ENCODE peak calls at places on chromosomes 1 and 21, in nine cellular contexts. P is A549, V is transverse colon, S is H1, O is SK-N-SH, U is stomach, F is tibial nerve, I is suprapubic skin, G is K562. Y is an unnamed sample.

GRCh38 chr21:32770514-32771133 is 931 bp downstream of the PAXBP1 start:
- DNase-seq in P (peak), V (no peak), S (no peak), O (no peak), U (no peak), F (no peak), I (no peak), G (no peak), Y (no peak)

GRCh38 chr1:88612299-88612698 is 71.8 kb upstream of the PKN2 start:
- DNase-seq in P (no peak), V (peak), S (no peak), O (no peak), U (no peak), F (no peak), I (no peak), G (no peak), Y (no peak)

GRCh38 chr21:36004441-36004840 is 55.9 kb downstream of the SETD4 start:
- DNase-seq in P (no peak), V (no peak), S (no peak), O (peak), U (no peak), F (no peak), I (no peak), G (peak), Y (no peak)

GRCh38 chr1:177209357-177209756 is 38.6 kb downstream of the BRINP2 start:
- DNase-seq in P (peak), V (peak), S (no peak), O (no peak), U (peak), F (peak), I (peak), G (no peak), Y (peak)

GRCh38 chr1:179728266-179728665 is 14.8 kb upstream of the FAM163A start:
- DNase-seq in P (no peak), V (no peak), S (no peak), O (peak), U (no peak), F (no peak), I (no peak), G (no peak), Y (no peak)

GRCh38 chr1:178273707-178274410 is 180.0 kb downstream of the RASAL2 start:
- DNase-seq in P (no peak), V (no peak), S (no peak), O (no peak), U (no peak), F (no peak), I (no peak), G (no peak), Y (no peak)

GRCh38 chr1:51898090-51898734 is 19.7 kb upstream of the NRDC start:
- DNase-seq in P (peak), V (no peak), S (no peak), O (no peak), U (no peak), F (no peak), I (no peak), G (no peak), Y (no peak)

GRCh38 chr1:11784256-11784992 is 21.3 kb downstream of the MTHFR start:
- DNase-seq in P (no peak), V (no peak), S (no peak), O (no peak), U (no peak), F (no peak), I (no peak), G (no peak), Y (peak)

GRCh38 chr1:156448134-156448967 is 52.2 kb downstream of the MEF2D start:
- DNase-seq in P (no peak), V (no peak), S (no peak), O (no peak), U (no peak), F (no peak), I (no peak), G (no peak), Y (no peak)

GRCh38 chr1:192227330-192227729 is 69.1 kb downstream of the RGS18 start:
- DNase-seq in P (no peak), V (no peak), S (no peak), O (no peak), U (no peak), F (no peak), I (no peak), G (no peak), Y (no peak)

GRCh38 chr1:33949570-33949969 is 85.7 kb downstream of the HMGB4 start:
- DNase-seq in P (no peak), V (no peak), S (no peak), O (no peak), U (no peak), F (no peak), I (no peak), G (no peak), Y (no peak)

GRCh38 chr1:45037456-45037855 is 25.4 kb downstream of the UROD start:
- DNase-seq in P (peak), V (no peak), S (no peak), O (peak), U (no peak), F (no peak), I (no peak), G (peak), Y (no peak)

GRCh38 chr1:221031890-221032222 is 152.6 kb downstream of the HLX start:
- DNase-seq in P (no peak), V (no peak), S (no peak), O (no peak), U (no peak), F (no peak), I (no peak), G (no peak), Y (no peak)

GRCh38 chr1:8889925-8890785 is 11.7 kb upstream of the ENO1 start:
- DNase-seq in P (peak), V (peak), S (no peak), O (peak), U (peak), F (peak), I (peak), G (no peak), Y (peak)

GRCh38 chr1:10624256-10625050 is 149.7 kb downstream of the PEX14 start:
- DNase-seq in P (no peak), V (no peak), S (no peak), O (no peak), U (peak), F (no peak), I (peak), G (no peak), Y (no peak)

GRCh38 chr1:164137273-164137947 is 421.6 kb upstream of the PBX1 start:
- DNase-seq in P (no peak), V (no peak), S (no peak), O (no peak), U (no peak), F (no peak), I (no peak), G (no peak), Y (no peak)

GRCh38 chr1:212749924-212750535 is 41.5 kb downstream of the NSL1 start:
- DNase-seq in P (peak), V (no peak), S (no peak), O (peak), U (no peak), F (no peak), I (no peak), G (peak), Y (no peak)

GRCh38 chr1:176904057-176904815 is 260.3 kb downstream of the ASTN1 start:
- DNase-seq in P (no peak), V (no peak), S (no peak), O (no peak), U (no peak), F (no peak), I (no peak), G (no peak), Y (no peak)

GRCh38 chr21:29719561-29719960 is 220.2 kb downstream of the GRIK1 start:
- DNase-seq in P (no peak), V (no peak), S (no peak), O (peak), U (no peak), F (no peak), I (no peak), G (no peak), Y (no peak)

DNA sequence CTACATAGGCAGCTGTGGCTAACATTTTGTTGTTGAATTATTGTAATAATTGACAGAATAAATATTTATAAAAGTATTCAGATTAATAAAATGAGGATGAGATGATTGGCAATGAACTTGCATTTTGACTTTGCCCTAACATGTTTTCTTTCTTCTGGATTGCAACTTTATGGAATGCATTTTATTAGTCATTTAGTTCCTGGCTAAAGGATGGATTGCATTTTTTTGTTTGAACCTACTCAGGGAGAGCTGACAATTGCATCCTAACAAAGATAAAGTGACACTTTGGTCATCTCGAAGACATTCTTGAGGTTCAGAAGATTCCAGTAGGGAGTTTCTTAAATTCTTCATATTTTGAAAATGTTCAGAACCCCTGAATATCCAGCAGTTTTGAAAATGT is 37.5 kb downstream of the PGM1 start:
- DNase-seq in P (no peak), V (no peak), S (no peak), O (no peak), U (no peak), F (no peak), I (no peak), G (no peak), Y (no peak)
- TF ChIP-seq EP300 in P (no peak), V (no peak), S (no peak), O (no peak), U (no peak), F (no peak), I (no peak), G (no peak), Y (no peak)

GRCh38 chr1:66375125-66375524 is 158.8 kb upstream of the SGIP1 start:
- DNase-seq in P (no peak), V (no peak), S (no peak), O (no peak), U (no peak), F (no peak), I (no peak), G (no peak), Y (no peak)
- TF ChIP-seq CTCF in P (no peak), V (no peak), S (no peak), O (peak), U (no peak), F (no peak), I (no peak), G (no peak), Y (no peak)

DNA sequence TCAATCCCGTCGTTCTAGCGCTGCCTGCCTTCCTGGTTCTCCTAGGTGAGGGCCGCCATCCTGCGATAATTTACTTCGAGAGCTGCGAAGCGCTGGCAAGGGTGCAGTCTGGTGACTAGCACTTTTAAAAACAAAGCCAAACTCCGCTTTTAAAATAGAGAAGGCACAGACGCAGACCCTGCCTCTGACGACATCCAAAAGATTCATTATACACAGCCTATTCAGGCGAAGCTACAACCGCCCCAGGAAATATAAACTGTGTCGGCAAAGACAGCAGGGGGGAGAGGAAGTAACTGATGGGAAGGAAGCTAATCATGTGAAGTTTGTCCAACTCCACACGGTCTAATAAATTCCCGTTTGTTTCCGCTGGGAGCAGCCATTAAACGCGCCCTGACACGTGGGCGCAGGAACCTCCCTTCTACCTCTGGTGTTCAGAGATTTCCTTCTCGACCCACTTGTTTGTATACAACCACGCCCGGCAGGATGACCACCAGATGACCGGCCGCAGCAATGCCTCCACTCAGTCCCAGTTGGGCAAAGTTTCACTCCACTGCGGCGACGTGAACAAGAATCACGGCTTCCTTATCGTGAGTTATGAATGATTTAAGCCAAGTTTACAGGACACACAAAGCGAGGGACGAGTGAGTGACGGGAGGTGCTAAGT is 1.3 kb downstream of the GNG12 start:
- DNase-seq in P (peak), V (peak), S (no peak), O (peak), U (peak), F (peak), I (peak), G (peak), Y (peak)
- TF ChIP-seq EP300 in P (no peak), V (peak), S (no peak), O (no peak), U (no peak), F (peak), I (no peak), G (no peak), Y (no peak)

GRCh38 chr1:153534933-153535663 is 693 bp downstream of the S100A6 start:
- DNase-seq in P (peak), V (peak), S (no peak), O (no peak), U (peak), F (peak), I (no peak), G (no peak), Y (peak)
- TF ChIP-seq CTCF in P (no peak), V (peak), S (no peak), O (no peak), U (no peak), F (peak), I (no peak), G (no peak), Y (no peak)